ENCODE peak calls at places on chromosomes 16 and 17, in nine cellular contexts. One of them, this sample, is unnamed.

GRCh38 chr17:15023589-15023988 is 241.5 kb downstream of the PMP22 start:
- DNase-seq in heart left ventricle: no peak
- DNase-seq in CD4-positive, CD25-positive, alpha-beta regulatory T cell: no peak
- DNase-seq in body of pancreas: no peak
- DNase-seq in mammary epithelial cell: no peak
- DNase-seq in right atrium auricular region: no peak
- DNase-seq in substantia nigra: no peak
- DNase-seq in psoas muscle: no peak
- DNase-seq in left lung: no peak
- DNase-seq in this sample: no peak

GRCh38 chr16:85199069-85199725 is 86.9 kb upstream of the CIBAR2 start:
- DNase-seq in heart left ventricle: no peak
- DNase-seq in CD4-positive, CD25-positive, alpha-beta regulatory T cell: no peak
- DNase-seq in body of pancreas: no peak
- DNase-seq in mammary epithelial cell: no peak
- DNase-seq in right atrium auricular region: no peak
- DNase-seq in substantia nigra: no peak
- DNase-seq in psoas muscle: no peak
- DNase-seq in left lung: no peak
- DNase-seq in this sample: no peak

GRCh38 chr17:79388556-79389295 is 222.1 kb downstream of the RBFOX3 start:
- DNase-seq in heart left ventricle: peak
- DNase-seq in CD4-positive, CD25-positive, alpha-beta regulatory T cell: no peak
- DNase-seq in body of pancreas: peak
- DNase-seq in mammary epithelial cell: peak
- DNase-seq in right atrium auricular region: no peak
- DNase-seq in substantia nigra: no peak
- DNase-seq in psoas muscle: peak
- DNase-seq in left lung: peak
- DNase-seq in this sample: peak

GRCh38 chr17:49908782-49909714 is 59.9 kb upstream of the DLX4 start:
- DNase-seq in heart left ventricle: no peak
- DNase-seq in CD4-positive, CD25-positive, alpha-beta regulatory T cell: no peak
- DNase-seq in body of pancreas: no peak
- DNase-seq in mammary epithelial cell: no peak
- DNase-seq in right atrium auricular region: no peak
- DNase-seq in substantia nigra: no peak
- DNase-seq in psoas muscle: no peak
- DNase-seq in left lung: no peak
- DNase-seq in this sample: no peak

GRCh38 chr16:25481636-25482035 is 210.1 kb upstream of the HS3ST4 start:
- DNase-seq in heart left ventricle: no peak
- DNase-seq in CD4-positive, CD25-positive, alpha-beta regulatory T cell: no peak
- DNase-seq in body of pancreas: no peak
- DNase-seq in mammary epithelial cell: peak
- DNase-seq in right atrium auricular region: no peak
- DNase-seq in substantia nigra: no peak
- DNase-seq in psoas muscle: no peak
- DNase-seq in left lung: no peak
- DNase-seq in this sample: no peak

GRCh38 chr16:12539185-12539929 is 264.3 kb downstream of the CPPED1 start:
- DNase-seq in heart left ventricle: no peak
- DNase-seq in CD4-positive, CD25-positive, alpha-beta regulatory T cell: no peak
- DNase-seq in body of pancreas: no peak
- DNase-seq in mammary epithelial cell: peak
- DNase-seq in right atrium auricular region: no peak
- DNase-seq in substantia nigra: no peak
- DNase-seq in psoas muscle: no peak
- DNase-seq in left lung: no peak
- DNase-seq in this sample: no peak

GRCh38 chr17:39486242-39486641 is 25.0 kb downstream of the CDK12 start:
- DNase-seq in heart left ventricle: no peak
- DNase-seq in CD4-positive, CD25-positive, alpha-beta regulatory T cell: no peak
- DNase-seq in body of pancreas: no peak
- DNase-seq in mammary epithelial cell: peak
- DNase-seq in right atrium auricular region: no peak
- DNase-seq in substantia nigra: no peak
- DNase-seq in psoas muscle: no peak
- DNase-seq in left lung: peak
- DNase-seq in this sample: peak

GRCh38 chr16:79176987-79177386 is 423.6 kb downstream of the MAF start:
- DNase-seq in heart left ventricle: no peak
- DNase-seq in CD4-positive, CD25-positive, alpha-beta regulatory T cell: no peak
- DNase-seq in body of pancreas: no peak
- DNase-seq in mammary epithelial cell: no peak
- DNase-seq in right atrium auricular region: no peak
- DNase-seq in substantia nigra: no peak
- DNase-seq in psoas muscle: no peak
- DNase-seq in left lung: no peak
- DNase-seq in this sample: no peak

GRCh38 chr17:11548398-11548797 is 49.9 kb upstream of the DNAH9 start:
- DNase-seq in heart left ventricle: no peak
- DNase-seq in CD4-positive, CD25-positive, alpha-beta regulatory T cell: no peak
- DNase-seq in body of pancreas: no peak
- DNase-seq in mammary epithelial cell: no peak
- DNase-seq in right atrium auricular region: no peak
- DNase-seq in substantia nigra: no peak
- DNase-seq in psoas muscle: no peak
- DNase-seq in left lung: no peak
- DNase-seq in this sample: no peak

GRCh38 chr16:64416232-64417010 is 705.4 kb downstream of the CDH11 start:
- DNase-seq in heart left ventricle: no peak
- DNase-seq in CD4-positive, CD25-positive, alpha-beta regulatory T cell: no peak
- DNase-seq in body of pancreas: no peak
- DNase-seq in mammary epithelial cell: peak
- DNase-seq in right atrium auricular region: no peak
- DNase-seq in substantia nigra: no peak
- DNase-seq in psoas muscle: no peak
- DNase-seq in left lung: no peak
- DNase-seq in this sample: no peak

GRCh38 chr16:51048544-51048943 is 102.5 kb downstream of the SALL1 start:
- DNase-seq in heart left ventricle: no peak
- DNase-seq in CD4-positive, CD25-positive, alpha-beta regulatory T cell: no peak
- DNase-seq in body of pancreas: no peak
- DNase-seq in mammary epithelial cell: peak
- DNase-seq in right atrium auricular region: no peak
- DNase-seq in substantia nigra: no peak
- DNase-seq in psoas muscle: no peak
- DNase-seq in left lung: no peak
- DNase-seq in this sample: no peak

GRCh38 chr17:58264407-58265103 is 16.2 kb downstream of the MPO start:
- DNase-seq in heart left ventricle: no peak
- DNase-seq in CD4-positive, CD25-positive, alpha-beta regulatory T cell: no peak
- DNase-seq in body of pancreas: no peak
- DNase-seq in mammary epithelial cell: no peak
- DNase-seq in right atrium auricular region: peak
- DNase-seq in substantia nigra: no peak
- DNase-seq in psoas muscle: no peak
- DNase-seq in left lung: no peak
- DNase-seq in this sample: no peak

GRCh38 chr17:17152385-17152784 is 53.7 kb downstream of the PLD6 start:
- DNase-seq in heart left ventricle: peak
- DNase-seq in CD4-positive, CD25-positive, alpha-beta regulatory T cell: no peak
- DNase-seq in body of pancreas: no peak
- DNase-seq in mammary epithelial cell: peak
- DNase-seq in right atrium auricular region: peak
- DNase-seq in substantia nigra: peak
- DNase-seq in psoas muscle: peak
- DNase-seq in left lung: peak
- DNase-seq in this sample: no peak

GRCh38 chr16:2537451-2538379 is at the start of gene PDPK1:
- DNase-seq in heart left ventricle: peak
- DNase-seq in CD4-positive, CD25-positive, alpha-beta regulatory T cell: peak
- DNase-seq in body of pancreas: peak
- DNase-seq in mammary epithelial cell: peak
- DNase-seq in right atrium auricular region: peak
- DNase-seq in substantia nigra: peak
- DNase-seq in psoas muscle: peak
- DNase-seq in left lung: peak
- DNase-seq in this sample: peak

GRCh38 chr16:8550728-8551387 is 39.5 kb downstream of the TMEM114 start:
- DNase-seq in heart left ventricle: no peak
- DNase-seq in CD4-positive, CD25-positive, alpha-beta regulatory T cell: no peak
- DNase-seq in body of pancreas: no peak
- DNase-seq in mammary epithelial cell: no peak
- DNase-seq in right atrium auricular region: no peak
- DNase-seq in substantia nigra: no peak
- DNase-seq in psoas muscle: no peak
- DNase-seq in left lung: no peak
- DNase-seq in this sample: no peak
- H3K27ac ChIP-seq in heart left ventricle: no peak
- H3K27ac ChIP-seq in CD4-positive, CD25-positive, alpha-beta regulatory T cell: no peak
- H3K27ac ChIP-seq in body of pancreas: no peak
- H3K27ac ChIP-seq in mammary epithelial cell: no peak
- H3K27ac ChIP-seq in right atrium auricular region: no peak
- H3K27ac ChIP-seq in substantia nigra: no peak
- H3K27ac ChIP-seq in psoas muscle: no peak
- H3K27ac ChIP-seq in left lung: no peak
- H3K27ac ChIP-seq in this sample: no peak

GRCh38 chr16:49826515-49826914 is 29.4 kb downstream of the ZNF423 start:
- DNase-seq in heart left ventricle: no peak
- DNase-seq in CD4-positive, CD25-positive, alpha-beta regulatory T cell: no peak
- DNase-seq in body of pancreas: no peak
- DNase-seq in mammary epithelial cell: no peak
- DNase-seq in right atrium auricular region: no peak
- DNase-seq in substantia nigra: no peak
- DNase-seq in psoas muscle: no peak
- DNase-seq in left lung: no peak
- DNase-seq in this sample: no peak

GRCh38 chr16:49832177-49832576 is 23.7 kb downstream of the ZNF423 start:
- DNase-seq in heart left ventricle: no peak
- DNase-seq in CD4-positive, CD25-positive, alpha-beta regulatory T cell: no peak
- DNase-seq in body of pancreas: no peak
- DNase-seq in mammary epithelial cell: no peak
- DNase-seq in right atrium auricular region: peak
- DNase-seq in substantia nigra: no peak
- DNase-seq in psoas muscle: no peak
- DNase-seq in left lung: no peak
- DNase-seq in this sample: no peak

GRCh38 chr16:49830873-49831272 is 25.0 kb downstream of the ZNF423 start:
- DNase-seq in heart left ventricle: no peak
- DNase-seq in CD4-positive, CD25-positive, alpha-beta regulatory T cell: no peak
- DNase-seq in body of pancreas: no peak
- DNase-seq in mammary epithelial cell: no peak
- DNase-seq in right atrium auricular region: no peak
- DNase-seq in substantia nigra: no peak
- DNase-seq in psoas muscle: no peak
- DNase-seq in left lung: no peak
- DNase-seq in this sample: no peak

GRCh38 chr16:49827806-49828428 is 28.0 kb downstream of the ZNF423 start:
- DNase-seq in heart left ventricle: no peak
- DNase-seq in CD4-positive, CD25-positive, alpha-beta regulatory T cell: no peak
- DNase-seq in body of pancreas: no peak
- DNase-seq in mammary epithelial cell: no peak
- DNase-seq in right atrium auricular region: peak
- DNase-seq in substantia nigra: no peak
- DNase-seq in psoas muscle: no peak
- DNase-seq in left lung: no peak
- DNase-seq in this sample: peak

GRCh38 chr16:49828545-49829267 is 27.2 kb downstream of the ZNF423 start:
- DNase-seq in heart left ventricle: peak
- DNase-seq in CD4-positive, CD25-positive, alpha-beta regulatory T cell: no peak
- DNase-seq in body of pancreas: no peak
- DNase-seq in mammary epithelial cell: no peak
- DNase-seq in right atrium auricular region: no peak
- DNase-seq in substantia nigra: no peak
- DNase-seq in psoas muscle: no peak
- DNase-seq in left lung: no peak
- DNase-seq in this sample: no peak
- H3K27ac ChIP-seq in heart left ventricle: peak
- H3K27ac ChIP-seq in CD4-positive, CD25-positive, alpha-beta regulatory T cell: no peak
- H3K27ac ChIP-seq in body of pancreas: no peak
- H3K27ac ChIP-seq in mammary epithelial cell: no peak
- H3K27ac ChIP-seq in right atrium auricular region: peak
- H3K27ac ChIP-seq in substantia nigra: no peak
- H3K27ac ChIP-seq in psoas muscle: peak
- H3K27ac ChIP-seq in left lung: no peak
- H3K27ac ChIP-seq in this sample: no peak

DNA sequence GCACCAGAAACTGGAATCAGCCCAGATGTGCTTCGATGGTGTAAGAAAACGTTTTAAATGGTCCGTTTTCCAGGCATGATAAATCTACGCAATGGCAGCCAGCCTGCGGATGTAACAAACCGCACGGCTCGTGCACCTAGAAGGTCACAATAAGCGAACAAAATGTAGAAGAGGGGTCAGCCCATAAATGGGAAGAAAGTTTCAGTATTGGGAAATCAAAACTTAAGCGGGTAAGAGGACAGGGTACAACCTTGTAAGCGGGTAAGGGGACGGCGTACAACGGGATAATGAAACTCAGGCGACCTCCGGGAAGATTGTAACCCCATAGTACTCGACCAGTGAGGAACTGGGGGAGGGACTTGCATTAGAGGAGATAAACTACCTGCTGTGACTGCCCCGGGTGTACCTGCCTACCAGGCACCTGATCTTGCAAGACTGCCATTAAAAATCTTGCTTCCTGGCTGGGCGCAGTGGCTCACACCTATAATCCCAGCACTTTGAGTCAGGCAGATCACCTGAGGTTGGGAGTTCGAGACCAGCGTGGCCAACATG is 66.6 kb downstream of the ANKRD11 start:
- DNase-seq in heart left ventricle: no peak
- DNase-seq in CD4-positive, CD25-positive, alpha-beta regulatory T cell: no peak
- DNase-seq in body of pancreas: no peak
- DNase-seq in mammary epithelial cell: no peak
- DNase-seq in right atrium auricular region: no peak
- DNase-seq in substantia nigra: no peak
- DNase-seq in psoas muscle: no peak
- DNase-seq in left lung: no peak
- DNase-seq in this sample: no peak
- H3K27ac ChIP-seq in heart left ventricle: no peak
- H3K27ac ChIP-seq in CD4-positive, CD25-positive, alpha-beta regulatory T cell: peak
- H3K27ac ChIP-seq in body of pancreas: no peak
- H3K27ac ChIP-seq in mammary epithelial cell: no peak
- H3K27ac ChIP-seq in right atrium auricular region: no peak
- H3K27ac ChIP-seq in substantia nigra: no peak
- H3K27ac ChIP-seq in psoas muscle: peak
- H3K27ac ChIP-seq in left lung: no peak
- H3K27ac ChIP-seq in this sample: peak

GRCh38 chr17:72104164-72104862 is 16.5 kb upstream of the SOX9 start:
- DNase-seq in heart left ventricle: peak
- DNase-seq in CD4-positive, CD25-positive, alpha-beta regulatory T cell: no peak
- DNase-seq in body of pancreas: no peak
- DNase-seq in mammary epithelial cell: no peak
- DNase-seq in right atrium auricular region: peak
- DNase-seq in substantia nigra: peak
- DNase-seq in psoas muscle: peak
- DNase-seq in left lung: no peak
- DNase-seq in this sample: no peak
- H3K27ac ChIP-seq in heart left ventricle: no peak
- H3K27ac ChIP-seq in CD4-positive, CD25-positive, alpha-beta regulatory T cell: no peak
- H3K27ac ChIP-seq in body of pancreas: no peak
- H3K27ac ChIP-seq in mammary epithelial cell: peak
- H3K27ac ChIP-seq in right atrium auricular region: no peak
- H3K27ac ChIP-seq in substantia nigra: no peak
- H3K27ac ChIP-seq in psoas muscle: no peak
- H3K27ac ChIP-seq in left lung: no peak
- H3K27ac ChIP-seq in this sample: no peak

DNA sequence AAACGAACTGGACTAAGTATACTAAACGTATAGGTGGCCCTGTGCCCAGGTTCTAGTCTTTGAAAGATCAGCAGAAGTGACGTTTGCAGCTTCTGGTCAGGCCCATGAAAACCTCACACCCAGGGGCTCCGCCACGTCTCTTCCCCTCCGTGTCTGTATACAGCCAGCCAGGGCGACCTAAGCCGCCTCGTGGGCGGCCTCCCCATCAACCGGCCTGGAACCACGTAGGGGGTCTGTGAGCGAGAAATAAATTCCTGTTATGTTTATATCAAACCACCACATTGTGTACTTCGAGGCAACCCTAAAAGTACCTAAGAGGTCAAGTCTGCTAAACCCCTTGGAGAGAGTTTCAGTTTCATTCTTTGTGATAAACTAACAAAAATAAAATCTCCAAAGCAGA is 6.8 kb downstream of the TK1 start:
- DNase-seq in heart left ventricle: no peak
- DNase-seq in CD4-positive, CD25-positive, alpha-beta regulatory T cell: no peak
- DNase-seq in body of pancreas: no peak
- DNase-seq in mammary epithelial cell: no peak
- DNase-seq in right atrium auricular region: no peak
- DNase-seq in substantia nigra: no peak
- DNase-seq in psoas muscle: no peak
- DNase-seq in left lung: no peak
- DNase-seq in this sample: no peak
- H3K27ac ChIP-seq in heart left ventricle: no peak
- H3K27ac ChIP-seq in CD4-positive, CD25-positive, alpha-beta regulatory T cell: no peak
- H3K27ac ChIP-seq in body of pancreas: no peak
- H3K27ac ChIP-seq in mammary epithelial cell: no peak
- H3K27ac ChIP-seq in right atrium auricular region: peak
- H3K27ac ChIP-seq in substantia nigra: no peak
- H3K27ac ChIP-seq in psoas muscle: peak
- H3K27ac ChIP-seq in left lung: peak
- H3K27ac ChIP-seq in this sample: peak